ENCODE peak calls at places on chromosomes 5 and 9, in six cellular contexts. G is T-helper 22 cell, M is thoracic aorta, C is amniotic stem cell, T is fibroblast of the aortic adventitia, V is ovary. Z is an unnamed sample.

GRCh38 chr9:136799079-136799853 is 3.1 kb downstream of the CCDC183 start:
- DNase-seq in T (no peak), M (no peak), C (no peak), G (no peak), V (no peak), Z (peak; percentile 84)

GRCh38 chr5:116144103-116144502 is 59.3 kb downstream of the COMMD10 start:
- DNase-seq in M (no peak), T (peak; percentile 12), G (no peak), V (no peak), C (no peak), Z (no peak)

GRCh38 chr5:52139888-52140580 is 647.7 kb upstream of the ITGA1 start:
- DNase-seq in M (no peak), T (no peak), V (no peak), G (no peak), C (no peak), Z (no peak)

GRCh38 chr5:93378073-93378472 is 202.9 kb downstream of the NR2F1-AS1 start:
- DNase-seq in G (no peak), T (no peak), C (peak; percentile 6), M (no peak), V (no peak), Z (no peak)

GRCh38 chr9:134059661-134060395 is 8.0 kb downstream of the BRD3 start:
- DNase-seq in C (no peak), T (no peak), V (peak; percentile 14), M (no peak), G (no peak), Z (peak; percentile 46)

GRCh38 chr5:157994906-157995519 is 136.1 kb upstream of the CLINT1 start:
- DNase-seq in T (peak; percentile 68), G (no peak), M (no peak), C (peak; percentile 63), V (peak; percentile 54), Z (peak; percentile 62)

GRCh38 chr9:114371343-114371985 is 16.3 kb downstream of the AKNA start:
- DNase-seq in G (no peak), M (no peak), C (no peak), V (no peak), T (no peak), Z (no peak)

GRCh38 chr5:43602818-43603534 is at the start of gene NNT:
- DNase-seq in M (peak; percentile 9), G (peak; percentile 74), V (peak; percentile 75), T (peak; percentile 39), C (no peak), Z (peak; percentile 64)

GRCh38 chr9:132141948-132142594 is 19.8 kb upstream of the NTNG2 start:
- DNase-seq in G (no peak), M (no peak), T (no peak), C (no peak), V (no peak), Z (no peak)

Z was measured in breast epithelium.